ENCODE peak calls at places on chromosomes 1 and 21, in four cellular contexts. W is Calu3, M is IMR-90, G is OCI-LY7. L is an unnamed sample.

GRCh38 chr1:236395780-236396664 is 1.9 kb downstream of the EDARADD start:
- DNase-seq in W (no peak), M (no peak), G (no peak), L (peak)

GRCh38 chr1:94322696-94323095 is 85.3 kb upstream of the ARHGAP29 start:
- DNase-seq in W (peak), M (no peak), G (no peak), L (no peak)

GRCh38 chr21:26177741-26178452 is 7.3 kb upstream of the APP start:
- DNase-seq in W (no peak), M (no peak), G (no peak), L (no peak)

GRCh38 chr1:201016211-201016651 is 7.3 kb downstream of the KIF21B start:
- DNase-seq in W (no peak), M (peak), G (no peak), L (no peak)

GRCh38 chr21:41280115-41280919 is 36.3 kb upstream of the FAM3B start:
- DNase-seq in W (no peak), M (peak), G (no peak), L (no peak)

GRCh38 chr1:180247061-180247460 is 17.0 kb downstream of the LHX4 start:
- DNase-seq in W (no peak), M (peak), G (no peak), L (no peak)

GRCh38 chr1:94522304-94522703 is 19.3 kb downstream of the F3 start:
- DNase-seq in W (peak), M (peak), G (peak), L (peak)

GRCh38 chr1:222182641-222183040 is 365.3 kb downstream of the HHIPL2 start:
- DNase-seq in W (no peak), M (peak), G (no peak), L (no peak)

GRCh38 chr1:17653728-17654351 is 101.3 kb upstream of the ACTL8 start:
- DNase-seq in W (peak), M (peak), G (peak), L (no peak)

GRCh38 chr21:28771790-28772501 is 220.7 kb downstream of the LTN1 start:
- DNase-seq in W (no peak), M (peak), G (no peak), L (no peak)

GRCh38 chr1:228276901-228277490 is 69.2 kb downstream of the OBSCN start:
- DNase-seq in W (no peak), M (no peak), G (no peak), L (no peak)

GRCh38 chr1:15949453-15950245 is 26.3 kb downstream of the ZBTB17 start:
- DNase-seq in W (no peak), M (peak), G (peak), L (peak)

GRCh38 chr1:169295846-169296245 is 71.8 kb downstream of the NME7 start:
- DNase-seq in W (no peak), M (no peak), G (no peak), L (no peak)

L was measured in prostate gland.